ENCODE peak calls at places on chromosomes 2 and 18, in seven cellular contexts. One of them, this sample, is unnamed.

GRCh38 chr2:168310580-168310979 is 63.2 kb upstream of the STK39 start:
- DNase-seq in GM03348: no peak
- DNase-seq in stimulated activated naive CD4-positive, alpha-beta T cell: no peak
- DNase-seq in stimulated activated CD4-positive, alpha-beta T cell treated with anti-CD3 and anti-CD28 coated beads, Interleukin-15, amount 100 ng/mL, for 48 hours: no peak
- DNase-seq in RWPE1: no peak
- DNase-seq in AG04449: no peak
- DNase-seq in osteocyte: no peak
- DNase-seq in this sample: no peak

GRCh38 chr2:68274022-68274421 is 21.7 kb upstream of the PPP3R1 start:
- DNase-seq in GM03348: no peak
- DNase-seq in stimulated activated naive CD4-positive, alpha-beta T cell: no peak
- DNase-seq in stimulated activated CD4-positive, alpha-beta T cell treated with anti-CD3 and anti-CD28 coated beads, Interleukin-15, amount 100 ng/mL, for 48 hours: no peak
- DNase-seq in RWPE1: no peak
- DNase-seq in AG04449: no peak
- DNase-seq in osteocyte: no peak
- DNase-seq in this sample: no peak

GRCh38 chr2:236974752-236975151 is 110.9 kb upstream of the COPS8 start:
- DNase-seq in GM03348: no peak
- DNase-seq in stimulated activated naive CD4-positive, alpha-beta T cell: no peak
- DNase-seq in stimulated activated CD4-positive, alpha-beta T cell treated with anti-CD3 and anti-CD28 coated beads, Interleukin-15, amount 100 ng/mL, for 48 hours: no peak
- DNase-seq in RWPE1: no peak
- DNase-seq in AG04449: no peak
- DNase-seq in osteocyte: no peak
- DNase-seq in this sample: no peak

GRCh38 chr2:170449034-170449433 is 266.1 kb upstream of the SP5 start:
- DNase-seq in GM03348: no peak
- DNase-seq in stimulated activated naive CD4-positive, alpha-beta T cell: no peak
- DNase-seq in stimulated activated CD4-positive, alpha-beta T cell treated with anti-CD3 and anti-CD28 coated beads, Interleukin-15, amount 100 ng/mL, for 48 hours: no peak
- DNase-seq in RWPE1: no peak
- DNase-seq in AG04449: no peak
- DNase-seq in osteocyte: no peak
- DNase-seq in this sample: no peak

GRCh38 chr2:159030674-159031380 is 62.4 kb downstream of the TANC1 start:
- DNase-seq in GM03348: peak; percentile 68
- DNase-seq in stimulated activated naive CD4-positive, alpha-beta T cell: no peak
- DNase-seq in stimulated activated CD4-positive, alpha-beta T cell treated with anti-CD3 and anti-CD28 coated beads, Interleukin-15, amount 100 ng/mL, for 48 hours: no peak
- DNase-seq in RWPE1: peak; percentile 60
- DNase-seq in AG04449: no peak
- DNase-seq in osteocyte: no peak
- DNase-seq in this sample: no peak

GRCh38 chr2:42048318-42049251 is 764 bp downstream of the PKDCC start:
- DNase-seq in GM03348: peak; percentile 70
- DNase-seq in stimulated activated naive CD4-positive, alpha-beta T cell: no peak
- DNase-seq in stimulated activated CD4-positive, alpha-beta T cell treated with anti-CD3 and anti-CD28 coated beads, Interleukin-15, amount 100 ng/mL, for 48 hours: no peak
- DNase-seq in RWPE1: no peak
- DNase-seq in AG04449: no peak
- DNase-seq in osteocyte: no peak
- DNase-seq in this sample: no peak

GRCh38 chr2:202375006-202375610 is 1.0 kb upstream of the BMPR2 start:
- DNase-seq in GM03348: peak; percentile 72
- DNase-seq in stimulated activated naive CD4-positive, alpha-beta T cell: peak; percentile 25
- DNase-seq in stimulated activated CD4-positive, alpha-beta T cell treated with anti-CD3 and anti-CD28 coated beads, Interleukin-15, amount 100 ng/mL, for 48 hours: no peak
- DNase-seq in RWPE1: no peak
- DNase-seq in AG04449: peak; percentile 21
- DNase-seq in osteocyte: peak; percentile 88
- DNase-seq in this sample: peak; percentile 2

GRCh38 chr18:50590625-50591024 is 30.7 kb downstream of the MAPK4 start:
- DNase-seq in GM03348: no peak
- DNase-seq in stimulated activated naive CD4-positive, alpha-beta T cell: no peak
- DNase-seq in stimulated activated CD4-positive, alpha-beta T cell treated with anti-CD3 and anti-CD28 coated beads, Interleukin-15, amount 100 ng/mL, for 48 hours: no peak
- DNase-seq in RWPE1: no peak
- DNase-seq in AG04449: no peak
- DNase-seq in osteocyte: no peak
- DNase-seq in this sample: no peak

GRCh38 chr18:60082790-60083189 is 183.0 kb downstream of the PMAIP1 start:
- DNase-seq in GM03348: no peak
- DNase-seq in stimulated activated naive CD4-positive, alpha-beta T cell: no peak
- DNase-seq in stimulated activated CD4-positive, alpha-beta T cell treated with anti-CD3 and anti-CD28 coated beads, Interleukin-15, amount 100 ng/mL, for 48 hours: no peak
- DNase-seq in RWPE1: no peak
- DNase-seq in AG04449: no peak
- DNase-seq in osteocyte: no peak
- DNase-seq in this sample: no peak

GRCh38 chr2:217510790-217511291 is 492.0 kb downstream of the TNS1 start:
- DNase-seq in GM03348: peak; percentile 86
- DNase-seq in stimulated activated naive CD4-positive, alpha-beta T cell: peak; percentile 51
- DNase-seq in stimulated activated CD4-positive, alpha-beta T cell treated with anti-CD3 and anti-CD28 coated beads, Interleukin-15, amount 100 ng/mL, for 48 hours: peak; percentile 41
- DNase-seq in RWPE1: peak; percentile 73
- DNase-seq in AG04449: no peak
- DNase-seq in osteocyte: peak; percentile 87
- DNase-seq in this sample: no peak

GRCh38 chr2:82790277-82791021 is 1668.6 kb downstream of the SUCLG1 start:
- DNase-seq in GM03348: peak; percentile 43
- DNase-seq in stimulated activated naive CD4-positive, alpha-beta T cell: no peak
- DNase-seq in stimulated activated CD4-positive, alpha-beta T cell treated with anti-CD3 and anti-CD28 coated beads, Interleukin-15, amount 100 ng/mL, for 48 hours: no peak
- DNase-seq in RWPE1: no peak
- DNase-seq in AG04449: peak; percentile 12
- DNase-seq in osteocyte: no peak
- DNase-seq in this sample: no peak

GRCh38 chr18:77763530-77763929 is 513.9 kb downstream of the GALR1 start:
- DNase-seq in GM03348: no peak
- DNase-seq in stimulated activated naive CD4-positive, alpha-beta T cell: no peak
- DNase-seq in stimulated activated CD4-positive, alpha-beta T cell treated with anti-CD3 and anti-CD28 coated beads, Interleukin-15, amount 100 ng/mL, for 48 hours: no peak
- DNase-seq in RWPE1: no peak
- DNase-seq in AG04449: no peak
- DNase-seq in osteocyte: no peak
- DNase-seq in this sample: no peak

GRCh38 chr2:3229221-3229620 is 148.4 kb downstream of the EIPR1 start:
- DNase-seq in GM03348: no peak
- DNase-seq in stimulated activated naive CD4-positive, alpha-beta T cell: no peak
- DNase-seq in stimulated activated CD4-positive, alpha-beta T cell treated with anti-CD3 and anti-CD28 coated beads, Interleukin-15, amount 100 ng/mL, for 48 hours: no peak
- DNase-seq in RWPE1: no peak
- DNase-seq in AG04449: no peak
- DNase-seq in osteocyte: no peak
- DNase-seq in this sample: no peak

GRCh38 chr2:127107622-127107999 is 657 bp upstream of the BIN1 start:
- DNase-seq in GM03348: no peak
- DNase-seq in stimulated activated naive CD4-positive, alpha-beta T cell: no peak
- DNase-seq in stimulated activated CD4-positive, alpha-beta T cell treated with anti-CD3 and anti-CD28 coated beads, Interleukin-15, amount 100 ng/mL, for 48 hours: no peak
- DNase-seq in RWPE1: no peak
- DNase-seq in AG04449: no peak
- DNase-seq in osteocyte: no peak
- DNase-seq in this sample: no peak

GRCh38 chr2:237917696-237918374 is 49.0 kb upstream of the UBE2F start:
- DNase-seq in GM03348: no peak
- DNase-seq in stimulated activated naive CD4-positive, alpha-beta T cell: no peak
- DNase-seq in stimulated activated CD4-positive, alpha-beta T cell treated with anti-CD3 and anti-CD28 coated beads, Interleukin-15, amount 100 ng/mL, for 48 hours: no peak
- DNase-seq in RWPE1: no peak
- DNase-seq in AG04449: no peak
- DNase-seq in osteocyte: no peak
- DNase-seq in this sample: no peak

GRCh38 chr2:9364791-9365497 is 58.4 kb downstream of the ITGB1BP1 start:
- DNase-seq in GM03348: no peak
- DNase-seq in stimulated activated naive CD4-positive, alpha-beta T cell: no peak
- DNase-seq in stimulated activated CD4-positive, alpha-beta T cell treated with anti-CD3 and anti-CD28 coated beads, Interleukin-15, amount 100 ng/mL, for 48 hours: no peak
- DNase-seq in RWPE1: no peak
- DNase-seq in AG04449: no peak
- DNase-seq in osteocyte: no peak
- DNase-seq in this sample: no peak

GRCh38 chr2:51812138-51812866 is 780.4 kb upstream of the NRXN1 start:
- DNase-seq in GM03348: peak; percentile 31
- DNase-seq in stimulated activated naive CD4-positive, alpha-beta T cell: no peak
- DNase-seq in stimulated activated CD4-positive, alpha-beta T cell treated with anti-CD3 and anti-CD28 coated beads, Interleukin-15, amount 100 ng/mL, for 48 hours: no peak
- DNase-seq in RWPE1: peak; percentile 2
- DNase-seq in AG04449: peak; percentile 10
- DNase-seq in osteocyte: no peak
- DNase-seq in this sample: no peak

GRCh38 chr18:23032030-23032582 is 99.0 kb downstream of the RBBP8 start:
- DNase-seq in GM03348: peak; percentile 85
- DNase-seq in stimulated activated naive CD4-positive, alpha-beta T cell: no peak
- DNase-seq in stimulated activated CD4-positive, alpha-beta T cell treated with anti-CD3 and anti-CD28 coated beads, Interleukin-15, amount 100 ng/mL, for 48 hours: no peak
- DNase-seq in RWPE1: peak; percentile 59
- DNase-seq in AG04449: peak; percentile 65
- DNase-seq in osteocyte: no peak
- DNase-seq in this sample: no peak

This sample was measured in effector memory CD8-positive, alpha-beta T cell.